ENCODE peak calls at places on chromosome 19, in eight cellular contexts. J is heart left ventricle, B is BJ, F is tibial nerve, E is fibroblast of the aortic adventitia, C is Calu3, P is ascending aorta, S is glutamatergic neuron. Y is an unnamed sample.
A peak's percentile ranks its signal among the peaks of the same experiment; 100 is the strongest.

GRCh38 chr19:31355330-31356289 is 6.4 kb upstream of the TSHZ3 start:
- DNase-seq in B (no peak), S (no peak), F (no peak), P (no peak), E (no peak), J (no peak), C (no peak), Y (no peak)

GRCh38 chr19:29714953-29715694 is at the start of gene C19orf12:
- DNase-seq in F (no peak), C (peak; percentile 76), B (no peak), S (peak; percentile 84), J (peak; percentile 66), E (peak; percentile 29), P (peak; percentile 70), Y (no peak)

GRCh38 chr19:45598267-45599011 is 3.6 kb downstream of the GPR4 start:
- DNase-seq in F (no peak), J (peak; percentile 53), C (no peak), E (peak; percentile 48), P (no peak), B (no peak), S (no peak), Y (no peak)

GRCh38 chr19:10095948-10096614 is 6.4 kb downstream of the ANGPTL6 start:
- DNase-seq in S (peak; percentile 88), E (peak; percentile 84), B (peak; percentile 50), F (peak; percentile 58), C (peak; percentile 90), J (peak; percentile 90), P (peak; percentile 94), Y (peak; percentile 79)

GRCh38 chr19:47228937-47229673 is 1.9 kb downstream of the BBC3 start:
- DNase-seq in E (peak; percentile 56), S (no peak), P (no peak), F (no peak), C (no peak), J (no peak), B (no peak), Y (no peak)

GRCh38 chr19:46571495-46571894 is 29.6 kb upstream of the CALM3 start:
- DNase-seq in J (no peak), B (no peak), E (peak; percentile 11), F (no peak), S (peak; percentile 27), C (peak; percentile 30), P (no peak), Y (no peak)

GRCh38 chr19:10763828-10764339 is 46.0 kb downstream of the DNM2 start:
- DNase-seq in S (no peak), J (no peak), B (no peak), E (no peak), P (no peak), F (no peak), C (no peak), Y (no peak)

GRCh38 chr19:55590621-55591020 is 8.7 kb downstream of the FIZ1 start:
- DNase-seq in E (no peak), C (no peak), P (no peak), S (no peak), F (no peak), B (no peak), J (no peak), Y (no peak)

GRCh38 chr19:55492362-55492944 is 4.2 kb downstream of the SSC5D start:
- DNase-seq in J (peak; percentile 12), P (no peak), S (no peak), B (no peak), C (no peak), F (no peak), E (no peak), Y (no peak)

GRCh38 chr19:33876192-33876591 is 79.5 kb downstream of the KCTD15 start:
- DNase-seq in E (no peak), J (no peak), C (no peak), F (no peak), B (no peak), S (no peak), P (no peak), Y (no peak)

GRCh38 chr19:6161271-6161850 is 25.9 kb downstream of the ACSBG2 start:
- DNase-seq in J (peak; percentile 64), P (peak; percentile 58), B (no peak), E (no peak), C (peak; percentile 1), S (no peak), F (no peak), Y (no peak)

GRCh38 chr19:50202962-50203280 is 501 bp upstream of the MYH14 start:
- DNase-seq in S (no peak), C (no peak), E (no peak), J (no peak), P (no peak), B (no peak), F (no peak), Y (no peak)

GRCh38 chr19:29516358-29516725 is 9.5 kb upstream of the VSTM2B start:
- DNase-seq in B (no peak), E (no peak), S (peak; percentile 17), P (no peak), F (no peak), C (no peak), J (peak; percentile 9), Y (no peak)

GRCh38 chr19:33872445-33873320 is 76.0 kb downstream of the KCTD15 start:
- DNase-seq in B (no peak), P (peak; percentile 19), E (no peak), C (no peak), F (no peak), J (no peak), S (no peak), Y (no peak)

GRCh38 chr19:30781519-30781918 is 409.3 kb downstream of the ZNF536 start:
- DNase-seq in J (no peak), C (no peak), B (no peak), P (no peak), F (peak; percentile 57), S (no peak), E (no peak), Y (no peak)

GRCh38 chr19:49335071-49335783 is at the start of gene CD37:
- DNase-seq in P (peak; percentile 63), F (no peak), J (no peak), E (no peak), B (no peak), S (no peak), C (no peak), Y (no peak)

GRCh38 chr19:55156202-55157063 is 1.1 kb downstream of the TNNI3 start:
- DNase-seq in C (peak; percentile 83), P (no peak), S (peak; percentile 77), B (no peak), E (peak; percentile 55), J (peak; percentile 91), F (no peak), Y (no peak)

GRCh38 chr19:11018179-11018578 is 57.3 kb downstream of the SMARCA4 start:
- DNase-seq in E (no peak), S (no peak), B (no peak), F (no peak), J (no peak), P (no peak), C (no peak), Y (no peak)

DNA sequence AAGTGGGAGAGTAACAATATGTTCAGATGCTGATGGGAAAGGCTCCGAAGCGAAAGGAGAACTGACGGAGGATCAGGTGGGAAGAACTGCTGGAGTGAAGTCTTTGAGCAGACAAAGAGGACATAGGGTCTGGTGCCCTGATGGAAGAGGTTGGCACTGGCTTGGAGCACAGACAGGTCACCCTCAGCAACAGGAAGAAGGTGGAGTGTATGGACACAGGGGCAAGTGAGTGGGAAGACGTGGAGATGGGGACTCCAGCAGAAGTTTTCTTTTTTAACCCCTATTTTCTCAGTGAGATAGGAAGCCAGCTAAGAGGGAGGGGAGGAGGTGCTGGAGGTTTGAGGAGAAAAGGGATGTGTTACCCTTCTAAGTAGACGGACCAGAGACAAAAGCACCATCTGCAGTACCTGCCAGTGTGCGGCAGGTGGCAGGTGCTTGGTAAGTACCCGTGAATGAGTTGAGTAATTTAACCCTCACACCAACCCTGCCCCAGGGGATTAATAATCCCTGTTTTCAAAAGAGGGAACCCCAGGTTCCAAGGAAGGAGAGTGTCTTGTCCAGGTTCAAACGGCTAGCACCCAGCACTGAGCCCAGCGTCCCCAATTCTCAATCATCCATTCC is 11.2 kb downstream of the HAS1 start:
- DNase-seq in S (no peak), F (no peak), J (no peak), P (peak; percentile 22), B (no peak), E (peak; percentile 35), C (peak; percentile 48), Y (no peak)
- TF ChIP-seq CTCF in S (peak; percentile 44), F (no peak), J (no peak), P (no peak), B (peak; percentile 43), E (peak; percentile 45), C (peak; percentile 66), Y (peak; percentile 29)

GRCh38 chr19:40702337-40703012 is 12.0 kb upstream of the NUMBL start:
- DNase-seq in S (peak; percentile 87), F (no peak), C (no peak), E (peak; percentile 36), P (no peak), J (peak; percentile 65), B (no peak), Y (no peak)
- TF ChIP-seq CTCF in S (peak; percentile 23), F (no peak), C (no peak), E (peak; percentile 62), P (no peak), J (peak; percentile 41), B (peak; percentile 55), Y (peak; percentile 26)

DNA sequence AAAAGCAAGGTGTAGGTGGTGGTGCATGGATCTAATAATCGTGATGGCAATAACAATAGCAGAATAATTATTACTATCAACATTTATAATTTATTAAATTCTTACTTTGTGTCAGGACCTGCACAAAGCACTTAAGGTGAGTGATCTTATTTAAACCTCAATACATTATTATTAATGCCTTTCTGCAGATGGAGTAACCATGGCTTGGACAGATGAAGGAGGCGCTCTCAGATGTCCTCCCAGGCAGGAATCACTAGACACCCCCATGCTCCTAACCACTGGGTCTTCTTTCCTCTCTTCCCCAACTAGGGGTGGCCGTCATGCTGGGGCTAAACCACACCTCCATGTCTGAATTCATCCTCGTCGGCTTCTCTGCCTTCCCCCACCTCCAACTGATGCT is at the start of gene OR10H2:
- DNase-seq in C (no peak), J (no peak), B (no peak), E (no peak), F (no peak), S (no peak), P (no peak), Y (no peak)
- TF ChIP-seq CTCF in C (no peak), J (no peak), B (no peak), E (no peak), F (no peak), S (no peak), P (no peak), Y (no peak)

DNA sequence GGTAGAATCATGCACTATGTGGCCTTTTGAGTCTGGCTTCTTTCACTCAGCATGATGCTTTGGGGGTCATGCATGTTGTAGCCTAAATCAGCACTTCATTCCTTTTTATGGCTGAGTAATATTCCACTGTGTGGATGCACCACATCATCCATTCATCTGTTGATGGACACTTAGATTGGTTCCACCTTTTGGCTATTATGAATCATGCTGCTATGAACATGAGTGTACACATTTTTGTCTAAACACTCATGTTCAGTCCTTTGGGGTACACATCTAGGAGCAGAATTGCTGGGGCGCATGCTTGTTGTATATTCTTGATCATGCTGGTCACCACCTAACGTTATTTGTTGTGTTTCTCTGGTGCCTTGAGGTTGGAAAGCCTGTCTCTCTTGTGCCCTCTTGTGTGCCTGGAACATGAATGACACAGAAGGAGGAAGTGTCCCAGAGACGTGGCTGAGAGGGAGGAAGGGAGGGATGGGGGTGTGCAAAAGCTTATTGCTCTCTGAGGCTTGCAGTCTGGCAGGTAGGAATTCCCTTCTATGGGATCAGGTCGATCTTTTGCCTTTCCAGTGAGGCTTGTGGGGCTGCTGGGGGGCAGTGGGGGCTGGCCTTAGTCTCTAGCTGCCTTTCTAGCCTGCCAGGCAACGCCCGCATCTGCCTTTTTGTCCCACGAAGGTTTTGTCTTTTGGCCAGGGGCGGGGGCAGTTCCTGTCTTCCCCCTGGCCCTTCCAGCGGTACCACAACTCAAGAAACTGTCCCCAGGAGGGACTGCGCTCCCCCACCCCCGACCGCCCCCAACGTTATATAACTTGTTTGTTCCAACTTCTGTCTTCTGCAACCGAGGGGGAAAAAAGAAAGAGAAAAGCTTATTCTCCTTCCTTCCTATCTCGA is 7.6 kb downstream of the KLHL26 start:
- DNase-seq in B (no peak), J (no peak), F (no peak), C (no peak), P (no peak), E (no peak), S (no peak), Y (no peak)
- TF ChIP-seq CTCF in B (no peak), J (no peak), F (no peak), C (no peak), P (peak; percentile 26), E (no peak), S (no peak), Y (no peak)